ENCODE peak calls at places on chromosomes 5 and 9, in six cellular contexts. N, S, H, U, J and W are unnamed samples.
A peak's percentile ranks its signal among the peaks of the same experiment; 100 is the strongest.

GRCh38 chr5:131947445-131947844 is 2.0 kb upstream of the MEIKIN start:
- DNase-seq in N (no peak), S (no peak), H (no peak), U (no peak), J (no peak), W (no peak)

GRCh38 chr5:97400537-97400936 is 217.5 kb upstream of the RIOK2 start:
- DNase-seq in N (no peak), S (no peak), H (no peak), U (no peak), J (no peak), W (no peak)

GRCh38 chr9:12853021-12853420 is 78.2 kb downstream of the LURAP1L start:
- DNase-seq in N (peak; percentile 26), S (no peak), H (no peak), U (no peak), J (no peak), W (no peak)

GRCh38 chr9:26814799-26815198 is 77.8 kb downstream of the CAAP1 start:
- DNase-seq in N (no peak), S (no peak), H (no peak), U (no peak), J (no peak), W (no peak)

GRCh38 chr5:122067330-122067885 is 10.7 kb downstream of the LOX start:
- DNase-seq in N (no peak), S (no peak), H (no peak), U (no peak), J (no peak), W (no peak)

GRCh38 chr9:118577121-118577520 is 792.1 kb downstream of the BRINP1 start:
- DNase-seq in N (no peak), S (no peak), H (no peak), U (no peak), J (no peak), W (no peak)

GRCh38 chr9:79623799-79624721 is 52.3 kb downstream of the TLE4 start:
- DNase-seq in N (no peak), S (peak; percentile 23), H (no peak), U (peak; percentile 42), J (no peak), W (no peak)

GRCh38 chr9:117625154-117625553 is 79.0 kb upstream of the TLR4 start:
- DNase-seq in N (no peak), S (no peak), H (no peak), U (no peak), J (no peak), W (no peak)

GRCh38 chr9:121331992-121332685 is 37.9 kb downstream of the STOM start:
- DNase-seq in N (peak; percentile 63), S (no peak), H (no peak), U (no peak), J (no peak), W (no peak)

GRCh38 chr5:77679791-77680190 is 41.3 kb upstream of the OTP start:
- DNase-seq in N (peak; percentile 57), S (no peak), H (no peak), U (no peak), J (no peak), W (no peak)

GRCh38 chr9:73855206-73855605 is 641.9 kb upstream of the RORB start:
- DNase-seq in N (no peak), S (no peak), H (no peak), U (no peak), J (no peak), W (no peak)

GRCh38 chr9:107869111-107869510 is 379.5 kb upstream of the KLF4 start:
- DNase-seq in N (no peak), S (no peak), H (no peak), U (no peak), J (no peak), W (no peak)

GRCh38 chr5:153222956-153223355 is 267.5 kb upstream of the GRIA1 start:
- DNase-seq in N (no peak), S (no peak), H (no peak), U (no peak), J (no peak), W (no peak)

GRCh38 chr9:115498338-115498737 is 380.4 kb upstream of the TNC start:
- DNase-seq in N (peak; percentile 13), S (no peak), H (no peak), U (no peak), J (no peak), W (no peak)

GRCh38 chr5:16392718-16393117 is 72.9 kb downstream of the ZNF622 start:
- DNase-seq in N (no peak), S (no peak), H (no peak), U (no peak), J (no peak), W (no peak)

GRCh38 chr9:125074976-125075375 is 68.4 kb downstream of the SCAI start:
- DNase-seq in N (peak; percentile 75), S (no peak), H (no peak), U (no peak), J (no peak), W (no peak)

DNA sequence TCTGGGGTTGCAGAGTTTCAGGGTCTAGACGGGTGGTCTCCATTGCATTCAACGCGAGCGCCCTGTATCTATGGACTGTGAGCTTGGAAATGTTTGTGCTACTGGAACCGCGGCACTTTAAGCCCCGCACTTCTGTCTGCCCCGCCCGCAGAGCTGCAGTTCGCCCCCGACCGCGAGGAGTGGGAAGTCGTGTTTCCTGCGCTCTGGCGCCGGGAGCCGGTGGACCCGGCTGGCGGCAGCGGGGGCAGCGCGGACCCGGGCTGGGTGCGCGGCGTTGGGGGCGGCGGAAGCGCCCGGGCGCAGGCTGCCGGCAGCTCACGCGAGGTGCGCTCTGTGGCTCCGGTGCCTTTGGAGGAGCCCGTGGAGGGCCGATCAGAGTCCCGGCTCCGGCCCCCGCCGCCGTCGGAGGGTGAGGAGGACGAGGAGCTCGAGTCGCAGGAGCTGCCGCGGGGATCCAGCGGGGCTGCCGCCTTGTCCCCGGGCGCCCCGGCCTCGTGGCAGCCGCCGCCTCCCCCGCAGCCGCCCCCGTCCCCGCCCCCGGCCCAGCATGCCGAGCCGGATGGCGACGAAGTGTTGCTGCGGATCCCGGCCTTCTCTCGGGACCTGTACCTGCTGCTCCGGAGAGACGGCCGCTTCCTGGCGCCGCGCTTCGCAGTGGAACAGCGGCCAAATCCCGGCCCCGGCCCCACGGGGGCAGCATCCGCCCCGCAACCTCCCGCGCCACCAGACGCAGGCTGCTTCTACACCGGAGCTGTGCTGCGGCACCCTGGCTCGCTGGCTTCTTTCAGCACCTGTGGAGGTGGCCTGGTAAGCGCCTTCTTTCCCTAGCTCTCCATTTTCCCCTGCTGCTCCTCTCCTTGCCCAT is 1.1 kb downstream of the ADAMTS19 start:
- DNase-seq in N (no peak), S (no peak), H (peak; percentile 51), U (no peak), J (no peak), W (no peak)
- TF ChIP-seq POLR2A in N (no peak), S (no peak), H (no peak), U (no peak), J (no peak), W (no peak)

DNA sequence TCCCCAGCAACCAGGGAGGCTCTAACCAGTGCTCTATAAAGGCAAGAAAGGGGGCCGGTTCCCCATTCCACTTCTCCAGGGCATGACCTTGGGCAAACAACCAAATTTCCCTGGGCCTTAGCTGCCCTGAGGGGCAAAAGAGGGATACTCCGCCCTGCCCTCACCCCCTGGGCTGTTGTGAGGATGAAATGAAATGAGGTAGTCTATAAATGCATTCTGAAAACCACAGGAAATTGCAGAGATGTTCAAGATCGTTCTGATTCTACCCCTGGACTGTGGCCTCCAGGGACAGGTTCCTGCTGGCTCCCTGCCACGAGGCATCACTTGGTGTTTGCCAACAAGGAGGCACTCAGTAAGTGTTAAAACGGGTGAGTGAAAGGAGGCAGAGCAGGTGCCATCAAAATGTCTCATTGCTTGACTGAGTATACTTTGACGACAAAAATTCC is 5.7 kb downstream of the RAPGEF1 start:
- DNase-seq in N (no peak), S (peak; percentile 57), H (peak; percentile 82), U (peak; percentile 54), J (no peak), W (peak; percentile 22)
- TF ChIP-seq POLR2A in N (no peak), S (no peak), H (no peak), U (no peak), J (no peak), W (no peak)

DNA sequence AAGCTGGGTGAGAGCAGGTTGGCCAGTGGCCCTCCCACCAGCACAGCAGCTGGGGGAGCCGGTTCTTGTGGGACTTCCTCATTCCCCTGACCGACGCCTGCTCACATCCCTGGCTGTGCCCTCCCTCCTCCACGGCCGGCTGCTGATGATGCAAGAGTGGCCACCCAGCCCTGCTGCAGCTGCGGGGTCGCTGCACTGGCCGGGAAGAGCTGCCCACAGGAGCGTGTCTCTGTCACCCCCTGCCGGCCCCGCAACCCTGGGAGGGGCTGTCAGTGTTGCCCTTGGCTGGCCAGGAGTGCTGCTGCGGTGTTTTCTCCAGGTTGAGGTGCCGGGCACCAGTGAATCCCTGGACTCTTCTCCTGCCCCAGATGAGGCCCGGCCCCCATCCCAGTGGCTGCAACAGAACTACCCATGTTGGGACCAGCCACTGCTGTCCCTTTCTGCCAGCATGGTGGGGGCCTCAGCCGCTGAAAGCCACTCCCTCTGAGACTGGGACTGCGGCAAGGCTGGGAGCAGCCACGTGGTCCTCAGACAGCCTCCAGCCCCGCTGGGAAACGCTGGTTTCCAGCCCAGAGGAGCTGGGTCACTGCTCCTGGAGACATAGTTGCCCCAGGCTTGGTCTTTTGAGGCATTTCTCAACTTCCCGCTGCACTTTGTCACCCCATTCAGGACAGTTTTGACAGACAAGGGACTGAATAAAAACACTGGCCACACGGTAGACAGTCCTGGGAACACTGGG is 739 bp downstream of the CARD9 start:
- DNase-seq in N (peak; percentile 86), S (peak; percentile 64), H (peak; percentile 69), U (peak; percentile 63), J (no peak), W (peak; percentile 68)
- TF ChIP-seq POLR2A in N (no peak), S (no peak), H (no peak), U (no peak), J (no peak), W (no peak)

GRCh38 chr9:101485873-101486692 is 47.6 kb upstream of the RNF20 start:
- DNase-seq in N (peak; percentile 41), S (peak; percentile 38), H (peak; percentile 48), U (peak; percentile 12), J (no peak), W (no peak)

GRCh38 chr9:101481296-101481695 is 45.7 kb upstream of the ALDOB start:
- DNase-seq in N (no peak), S (no peak), H (no peak), U (no peak), J (no peak), W (no peak)

GRCh38 chr9:101484046-101484445 is 48.5 kb upstream of the ALDOB start:
- DNase-seq in N (no peak), S (no peak), H (no peak), U (no peak), J (no peak), W (no peak)

GRCh38 chr9:101487443-101487855 is 46.2 kb upstream of the RNF20 start:
- DNase-seq in N (no peak), S (no peak), H (no peak), U (no peak), J (no peak), W (no peak)

DNA sequence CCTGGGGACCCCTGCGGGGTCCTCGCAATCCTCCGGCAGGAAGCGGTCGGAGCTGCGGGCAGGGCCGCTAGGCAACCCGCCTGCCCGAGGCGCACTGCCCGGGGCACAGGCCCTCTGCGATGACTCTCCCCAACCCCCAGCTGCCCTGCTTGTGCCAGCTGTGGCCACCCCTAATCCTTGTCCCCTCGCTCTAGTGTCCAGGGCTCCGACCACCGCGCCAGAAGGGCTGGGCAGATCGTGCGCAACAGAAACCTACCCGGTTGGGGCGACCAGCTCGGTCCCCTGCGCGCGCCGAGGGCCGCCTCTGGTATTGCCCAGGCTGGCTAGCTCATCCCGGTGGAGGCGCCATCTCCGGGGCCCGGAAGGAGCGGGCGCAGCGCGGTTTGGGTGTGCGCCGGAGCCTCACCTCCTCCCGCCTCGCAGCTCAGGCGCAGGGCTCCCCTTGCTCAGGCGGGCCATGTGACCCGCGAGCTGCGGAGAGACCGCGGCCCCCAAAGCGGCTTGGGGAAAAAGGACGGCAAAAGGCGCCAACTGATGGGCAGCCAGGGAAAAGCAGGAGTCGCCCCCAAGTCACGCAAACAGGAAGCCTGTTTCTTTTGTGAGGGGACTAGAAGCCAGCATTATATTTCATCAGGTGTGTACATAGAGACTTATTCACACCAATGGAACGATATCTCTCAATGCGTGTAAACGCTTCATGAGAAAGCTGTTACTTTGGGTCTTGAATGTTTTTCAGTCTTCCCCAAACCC is 46.8 kb upstream of the RNF20 start:
- DNase-seq in N (peak; percentile 54), S (peak; percentile 55), H (peak; percentile 70), U (peak; percentile 27), J (no peak), W (no peak)
- TF ChIP-seq POLR2A in N (peak; percentile 33), S (peak; percentile 59), H (no peak), U (no peak), J (no peak), W (no peak)